ENCODE peak calls at places on chromosomes 12 and 14, in six cellular contexts. P is GM23338, L is neural progenitor cell, W is astrocyte, G is hepatocyte, F is OCI-LY7. O is an unnamed sample. For H3K4me1 and H4K20me1, the result is how much of the 10 kb centered on the place peaks cover.

GRCh38 chr14:58731465-58732330 is 93.9 kb downstream of the DACT1 start:
- DNase-seq in W (peak), F (no peak), L (no peak), G (no peak), P (no peak), O (peak)

GRCh38 chr12:123075092-123075491 is 75.8 kb downstream of the PITPNM2 start:
- DNase-seq in F (no peak), G (no peak), W (no peak), P (no peak), L (no peak), O (no peak)

GRCh38 chr14:36132826-36133225 is 43.7 kb downstream of the PTCSC3 start:
- DNase-seq in P (no peak), L (no peak), G (no peak), F (no peak), W (no peak), O (no peak)

GRCh38 chr14:65280653-65281052 is 131.9 kb upstream of the FUT8 start:
- DNase-seq in W (no peak), L (no peak), P (no peak), G (no peak), F (no peak), O (no peak)

GRCh38 chr14:22112004-22112403 is 438.4 kb upstream of the OR4E1 start:
- DNase-seq in W (no peak), F (peak), L (peak), P (peak), G (peak), O (peak)

GRCh38 chr14:79437951-79438350 is 773.4 kb downstream of the DIO2 start:
- DNase-seq in W (no peak), F (no peak), P (no peak), L (no peak), G (no peak), O (no peak)

GRCh38 chr14:58865520-58866281 is 227.9 kb downstream of the DACT1 start:
- DNase-seq in G (no peak), L (no peak), W (peak), F (no peak), P (no peak), O (no peak)

GRCh38 chr12:42904683-42905418 is 315.3 kb upstream of the PRICKLE1 start:
- DNase-seq in L (no peak), F (no peak), W (no peak), G (no peak), P (no peak), O (no peak)

GRCh38 chr12:52061470-52062166 is 8.2 kb upstream of the ATG101 start:
- DNase-seq in F (no peak), P (no peak), L (peak), W (no peak), G (no peak), O (no peak)

GRCh38 chr12:115712676-115713075 is 564.8 kb downstream of the MED13L start:
- DNase-seq in F (no peak), W (no peak), G (peak), P (no peak), L (no peak), O (no peak)

GRCh38 chr12:127594351-127594970 is 672.5 kb upstream of the TMEM132C start:
- DNase-seq in P (peak), G (no peak), L (peak), W (no peak), F (no peak), O (no peak)

GRCh38 chr12:46214668-46215429 is 54.0 kb downstream of the SLC38A1 start:
- DNase-seq in G (no peak), L (no peak), W (no peak), F (peak), P (no peak), O (no peak)

GRCh38 chr12:124551268-124552144 is 15.9 kb downstream of the NCOR2 start:
- DNase-seq in F (no peak), W (no peak), P (peak), G (peak), L (peak), O (peak)

GRCh38 chr12:112798019-112798760 is 6.6 kb downstream of the RPH3A start:
- DNase-seq in L (no peak), G (no peak), P (no peak), F (no peak), W (no peak), O (no peak)

GRCh38 chr14:99990268-99991170 is 74.7 kb upstream of the EVL start:
- DNase-seq in L (no peak), F (no peak), W (no peak), P (no peak), G (no peak), O (no peak)

GRCh38 chr12:130452546-130452945 is 114.9 kb downstream of the PIWIL1 start:
- DNase-seq in F (no peak), P (no peak), G (no peak), L (no peak), W (no peak), O (no peak)

GRCh38 chr14:73763396-73763795 is 49.2 kb upstream of the PNMA1 start:
- DNase-seq in G (peak), W (no peak), F (no peak), P (no peak), L (no peak), O (no peak)

GRCh38 chr14:24784981-24785380 is 151.0 kb upstream of the GZMB start:
- DNase-seq in P (no peak), G (no peak), F (no peak), W (no peak), L (no peak), O (no peak)

GRCh38 chr12:123895477-123895876 is 77.2 kb downstream of the CCDC92 start:
- DNase-seq in P (no peak), L (no peak), W (no peak), F (no peak), G (no peak), O (no peak)

DNA sequence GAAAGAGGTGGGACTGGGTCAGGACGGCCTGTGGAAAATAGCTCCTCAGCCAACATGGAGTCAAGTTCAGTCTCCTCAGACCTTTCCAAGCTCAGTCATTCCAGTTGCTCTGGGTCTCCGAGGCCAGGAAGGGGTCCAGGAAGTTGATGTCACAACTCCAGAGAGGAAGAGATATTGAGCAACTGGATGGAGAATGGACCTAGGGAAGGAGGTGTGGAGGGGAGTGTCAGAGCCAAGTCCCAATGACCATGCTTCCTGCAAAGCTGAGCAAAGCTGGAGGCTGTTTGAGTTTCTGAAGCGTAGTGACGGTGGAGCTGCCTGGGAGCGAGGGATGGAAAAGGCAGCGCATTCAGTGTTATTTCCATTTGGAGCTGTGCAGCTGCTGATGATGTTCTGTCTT is 86.1 kb downstream of the SLC24A4 start:
- DNase-seq in W (no peak), F (no peak), P (no peak), L (no peak), G (no peak), O (peak)
- H3K4me1 ChIP-seq in W (under half), F (under half), P (under half), L (under half), G (under half), O (under half)

GRCh38 chr12:6960291-6961277 is 9.4 kb downstream of the PTPN6 start:
- DNase-seq in P (no peak), G (no peak), W (peak), F (peak), L (peak), O (no peak)

GRCh38 chr12:6958609-6959375 is 7.6 kb downstream of the PTPN6 start:
- DNase-seq in P (no peak), W (no peak), L (no peak), F (peak), G (no peak), O (no peak)

GRCh38 chr12:6957741-6958608 is 6.8 kb downstream of the PTPN6 start:
- DNase-seq in W (no peak), P (no peak), G (no peak), F (no peak), L (no peak), O (no peak)

GRCh38 chr12:6961278-6961694 is 9.2 kb downstream of the PHB2 start:
- DNase-seq in W (peak), P (no peak), G (peak), F (no peak), L (no peak), O (no peak)

DNA sequence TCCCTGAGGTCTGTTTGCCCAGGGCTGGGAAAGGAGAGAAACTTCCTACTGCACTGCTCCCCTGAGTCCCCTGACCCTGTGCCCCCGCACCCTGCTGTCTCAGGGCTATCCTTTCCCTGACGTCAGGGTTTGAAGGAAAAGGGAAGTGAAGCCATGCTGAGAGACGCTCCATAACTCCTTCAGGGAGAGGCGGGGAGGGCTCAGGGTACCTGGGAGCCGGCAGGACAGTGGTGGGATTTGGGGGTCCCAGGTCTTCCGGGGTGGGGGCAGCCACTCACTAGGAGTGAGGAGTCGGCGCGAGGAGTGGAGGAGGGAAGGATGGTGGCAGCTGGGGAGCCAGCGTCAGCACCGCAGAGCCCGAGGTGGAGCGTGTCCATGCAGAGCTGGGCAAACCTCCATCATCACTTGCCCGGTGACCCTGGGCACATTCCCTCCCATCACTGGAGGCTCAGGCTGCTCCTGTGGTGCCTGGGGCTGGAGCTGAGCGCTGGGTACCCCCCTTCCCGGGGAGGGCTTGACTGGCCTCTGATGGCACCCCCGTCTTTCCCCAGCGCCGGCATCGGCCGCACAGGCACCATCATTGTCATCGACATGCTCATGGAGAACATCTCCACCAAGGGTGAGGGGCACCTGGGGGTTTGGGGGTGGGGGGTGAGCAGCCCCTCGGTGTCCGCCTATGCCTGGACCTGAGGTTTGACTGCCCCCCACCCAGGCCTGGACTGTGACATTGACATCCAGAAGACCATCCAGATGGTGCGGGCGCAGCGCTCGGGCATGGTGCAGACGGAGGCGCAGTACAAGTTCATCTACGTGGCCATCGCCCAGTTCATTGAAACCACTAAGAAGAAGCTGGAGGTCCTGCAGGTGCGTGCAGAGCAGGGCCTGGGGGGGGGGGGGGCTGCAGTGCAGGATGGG is 8.5 kb downstream of the PTPN6 start:
- DNase-seq in W (no peak), F (no peak), P (no peak), G (no peak), L (no peak), O (no peak)
- H3K4me3 ChIP-seq in W (no peak), F (peak), P (no peak), G (no peak), L (no peak), O (no peak)

DNA sequence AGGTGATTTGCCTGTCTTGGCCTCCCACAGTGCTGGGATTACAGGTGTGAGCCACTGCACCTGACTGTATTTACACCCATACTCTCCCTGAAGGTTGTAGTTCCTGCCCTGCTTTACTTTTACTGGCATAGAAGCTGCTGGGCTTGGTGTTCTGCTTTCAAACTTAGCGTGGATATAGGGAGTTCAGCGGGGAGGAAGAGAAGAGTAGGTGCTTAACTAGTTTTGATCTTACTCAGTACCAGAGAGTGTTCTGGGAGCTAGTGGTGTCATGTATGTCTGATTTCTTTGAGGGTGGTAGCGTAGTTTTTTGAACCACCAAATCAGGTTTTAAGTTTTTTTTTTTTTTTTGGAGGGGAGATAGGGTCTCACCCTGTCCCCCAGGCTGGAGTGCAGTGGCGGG is 13.8 kb downstream of the RCOR1 start:
- DNase-seq in F (no peak), G (no peak), W (no peak), P (no peak), L (no peak), O (no peak)
- H4K20me1 ChIP-seq in F (under half), G (half or more), W (half or more), P (half or more), L (half or more), O (half or more)

GRCh38 chr14:91350483-91350812 is 67.2 kb downstream of the CCDC88C start:
- DNase-seq in F (peak), L (no peak), P (no peak), G (no peak), W (no peak), O (no peak)
- H3K4me1 ChIP-seq in F (half or more), L (under half), P (under half), G (under half), W (under half), O (under half)

GRCh38 chr12:111216387-111217159 is 152.3 kb downstream of the PHETA1 start:
- DNase-seq in F (no peak), L (no peak), P (no peak), W (no peak), G (no peak), O (no peak)
- H3K4me3 ChIP-seq in F (no peak), L (no peak), P (no peak), W (no peak), G (no peak), O (no peak)

DNA sequence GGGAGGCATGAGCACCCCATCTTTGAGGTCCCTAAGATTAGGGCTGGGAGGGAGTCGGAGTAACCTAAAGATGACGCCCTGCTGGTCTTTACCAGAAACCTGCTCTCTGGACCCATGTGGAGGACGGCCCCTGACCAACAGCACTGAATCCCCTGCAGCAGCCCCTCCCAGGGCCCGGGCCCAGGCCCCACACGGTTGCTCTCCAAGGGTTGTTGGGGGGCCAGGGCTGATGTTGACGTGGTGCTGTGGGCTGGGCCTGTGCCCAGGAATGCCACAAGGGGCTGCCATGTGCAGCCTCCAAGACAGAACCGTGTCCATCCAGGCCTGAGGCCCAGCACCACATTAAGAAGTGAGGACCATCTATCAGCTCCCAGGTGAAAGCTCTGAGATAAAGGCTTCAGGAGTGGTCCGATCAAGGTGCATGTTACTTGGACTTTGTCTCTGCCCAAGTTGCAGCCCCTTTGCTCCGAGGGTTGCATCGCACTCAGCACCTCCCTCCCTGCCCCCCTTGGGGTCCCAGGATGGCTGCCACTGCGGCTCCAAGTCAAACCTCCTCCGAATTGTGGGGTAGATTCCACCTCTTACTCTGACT is 29.6 kb downstream of the LRCOL1 start:
- DNase-seq in W (no peak), L (no peak), G (no peak), F (no peak), P (no peak), O (no peak)
- H4K20me1 ChIP-seq in W (under half), L (half or more), G (under half), F (under half), P (under half), O (under half)

GRCh38 chr14:51603495-51603894 is 48.2 kb upstream of the FRMD6 start:
- DNase-seq in L (no peak), F (no peak), W (no peak), G (peak), P (no peak), O (no peak)
- H3K4me1 ChIP-seq in L (under half), F (under half), W (under half), G (under half), P (under half), O (under half)